ENCODE peak calls at places on chromosome 2, in nine cellular contexts. N, I, U, S, G, F, H, K and D are unnamed samples.

GRCh38 chr2:45912109-45912508 is 260.6 kb downstream of the PRKCE start:
- DNase-seq in N (no peak), I (no peak), U (no peak), S (no peak), G (no peak), F (peak), H (no peak), K (no peak), D (no peak)

GRCh38 chr2:46776687-46777327 is 138.8 kb downstream of the MCFD2 start:
- DNase-seq in N (peak), I (no peak), U (peak), S (peak), G (peak), F (peak), H (no peak), K (no peak), D (peak)

GRCh38 chr2:41294331-41294730 is 753.5 kb upstream of the PKDCC start:
- DNase-seq in N (peak), I (no peak), U (no peak), S (no peak), G (peak), F (peak), H (no peak), K (no peak), D (no peak)

GRCh38 chr2:64474200-64474630 is 20.3 kb downstream of the LGALSL start:
- DNase-seq in N (no peak), I (no peak), U (peak), S (no peak), G (no peak), F (no peak), H (no peak), K (no peak), D (no peak)

GRCh38 chr2:205769879-205770278 is 87.6 kb downstream of the NRP2 start:
- DNase-seq in N (peak), I (no peak), U (no peak), S (no peak), G (no peak), F (no peak), H (no peak), K (no peak), D (no peak)

GRCh38 chr2:23005469-23005868 is 379.5 kb upstream of the KLHL29 start:
- DNase-seq in N (no peak), I (no peak), U (no peak), S (no peak), G (no peak), F (no peak), H (no peak), K (no peak), D (no peak)

GRCh38 chr2:145930318-145930717 is 1410.4 kb upstream of the ZEB2 start:
- DNase-seq in N (no peak), I (no peak), U (no peak), S (no peak), G (no peak), F (no peak), H (no peak), K (no peak), D (no peak)

GRCh38 chr2:131156452-131157149 is 51.5 kb downstream of the PLEKHB2 start:
- DNase-seq in N (peak), I (no peak), U (no peak), S (no peak), G (peak), F (peak), H (no peak), K (no peak), D (no peak)

GRCh38 chr2:28358668-28359201 is 33.9 kb upstream of the FOSL2 start:
- DNase-seq in N (no peak), I (no peak), U (no peak), S (no peak), G (no peak), F (no peak), H (no peak), K (no peak), D (no peak)

GRCh38 chr2:68319397-68320117 is at the start of gene CNRIP1:
- DNase-seq in N (peak), I (peak), U (no peak), S (peak), G (peak), F (peak), H (peak), K (peak), D (peak)

GRCh38 chr2:10362096-10362897 is 59.6 kb downstream of the HPCAL1 start:
- DNase-seq in N (no peak), I (no peak), U (no peak), S (no peak), G (no peak), F (no peak), H (no peak), K (no peak), D (no peak)

GRCh38 chr2:11342561-11343343 is 1.7 kb downstream of the ROCK2 start:
- DNase-seq in N (peak), I (no peak), U (no peak), S (no peak), G (peak), F (no peak), H (no peak), K (no peak), D (peak)

GRCh38 chr2:170350929-170351826 is 173.2 kb downstream of the MYO3B start:
- DNase-seq in N (no peak), I (no peak), U (no peak), S (no peak), G (no peak), F (no peak), H (no peak), K (no peak), D (no peak)

GRCh38 chr2:230865766-230866703 is 1.3 kb downstream of the ITM2C start:
- DNase-seq in N (peak), I (no peak), U (no peak), S (peak), G (peak), F (peak), H (no peak), K (peak), D (peak)

GRCh38 chr2:220499281-220499680 is 871.9 kb downstream of the SLC4A3 start:
- DNase-seq in N (peak), I (no peak), U (no peak), S (no peak), G (peak), F (peak), H (no peak), K (peak), D (peak)